ENCODE peak calls at places on chromosomes 6 and 20, in nine cellular contexts. R is heart right ventricle; X is AG04450; F is brain microvascular endothelial cell; D is cardiac fibroblast; Y is lower lobe of right lung; E is naive thymus-derived CD4-positive, alpha-beta T cell; J is left ventricle myocardium inferior; W is CD8-positive, alpha-beta T cell. H is an unnamed sample.

GRCh38 chr20:25083773-25084615 is 2.1 kb upstream of the VSX1 start:
- DNase-seq in F (no peak), D (no peak), J (no peak), W (peak; percentile 48), Y (no peak), E (no peak), X (no peak), R (no peak), H (no peak)

GRCh38 chr6:34696189-34696738 is 303 bp downstream of the ILRUN start:
- DNase-seq in R (no peak), F (no peak), W (no peak), J (peak; percentile 58), D (peak; percentile 40), E (no peak), Y (peak; percentile 77), X (no peak), H (peak; percentile 89)

GRCh38 chr6:31479933-31480535 is 17.9 kb upstream of the MICB start:
- DNase-seq in X (no peak), E (no peak), J (no peak), R (no peak), D (no peak), F (no peak), W (no peak), Y (no peak), H (no peak)

GRCh38 chr6:142048593-142048980 is 84.1 kb upstream of the GJE1 start:
- DNase-seq in D (no peak), J (no peak), X (no peak), Y (no peak), F (no peak), R (no peak), E (no peak), W (no peak), H (no peak)

GRCh38 chr20:1441133-1441532 is 25.5 kb downstream of the NSFL1C start:
- DNase-seq in J (no peak), R (no peak), X (no peak), Y (no peak), F (no peak), D (no peak), W (no peak), E (peak; percentile 21), H (no peak)

GRCh38 chr6:225121-225721 is 67.1 kb upstream of the DUSP22 start:
- DNase-seq in W (peak; percentile 71), E (peak; percentile 22), Y (peak; percentile 57), D (peak; percentile 15), R (no peak), X (no peak), J (no peak), F (no peak), H (no peak)

GRCh38 chr20:22243063-22243462 is 341.3 kb downstream of the FOXA2 start:
- DNase-seq in R (no peak), W (no peak), Y (no peak), E (no peak), F (no peak), D (no peak), J (no peak), X (no peak), H (no peak)

GRCh38 chr6:4805553-4806307 is 29.5 kb downstream of the CDYL start:
- DNase-seq in J (peak; percentile 31), X (no peak), R (peak; percentile 23), W (no peak), D (peak; percentile 48), Y (peak; percentile 63), E (no peak), F (no peak), H (no peak)

GRCh38 chr20:3865152-3865886 is 18.7 kb downstream of the MAVS start:
- DNase-seq in W (no peak), X (no peak), Y (no peak), D (no peak), R (no peak), F (no peak), E (no peak), J (no peak), H (no peak)

GRCh38 chr6:126672654-126673053 is 332.7 kb downstream of the CENPW start:
- DNase-seq in W (no peak), F (no peak), D (peak; percentile 32), E (no peak), X (no peak), R (no peak), J (no peak), Y (no peak), H (no peak)

DNA sequence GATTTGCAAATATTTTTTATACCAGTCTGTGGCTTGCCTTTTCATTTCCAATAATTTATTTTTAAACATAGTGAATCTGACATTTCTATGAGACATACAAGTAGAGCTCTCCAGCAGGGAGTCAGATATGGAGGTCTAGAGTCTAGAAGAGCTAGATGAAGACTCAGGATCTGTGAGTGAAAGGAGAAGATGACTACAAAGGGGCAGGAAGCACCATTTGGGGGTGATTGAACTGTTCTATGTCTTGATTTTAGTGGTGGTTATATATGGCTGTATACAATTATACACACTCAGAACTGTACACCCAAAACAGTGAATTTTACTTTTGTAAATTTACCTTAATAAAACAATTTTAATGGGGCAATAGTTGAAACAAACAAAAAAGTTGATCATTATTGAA is 127.9 kb upstream of the BACH2 start:
- DNase-seq in E (no peak), D (no peak), J (no peak), F (no peak), Y (no peak), W (no peak), X (no peak), R (no peak), H (no peak)
- H3K4me3 ChIP-seq in E (peak overlapping the region; percentile 32), D (no peak overlapping the region), J (no peak overlapping the region), F (no peak overlapping the region), Y (no peak overlapping the region), W (no peak overlapping the region), X (no peak overlapping the region), R (no peak overlapping the region), H (no peak overlapping the region)

DNA sequence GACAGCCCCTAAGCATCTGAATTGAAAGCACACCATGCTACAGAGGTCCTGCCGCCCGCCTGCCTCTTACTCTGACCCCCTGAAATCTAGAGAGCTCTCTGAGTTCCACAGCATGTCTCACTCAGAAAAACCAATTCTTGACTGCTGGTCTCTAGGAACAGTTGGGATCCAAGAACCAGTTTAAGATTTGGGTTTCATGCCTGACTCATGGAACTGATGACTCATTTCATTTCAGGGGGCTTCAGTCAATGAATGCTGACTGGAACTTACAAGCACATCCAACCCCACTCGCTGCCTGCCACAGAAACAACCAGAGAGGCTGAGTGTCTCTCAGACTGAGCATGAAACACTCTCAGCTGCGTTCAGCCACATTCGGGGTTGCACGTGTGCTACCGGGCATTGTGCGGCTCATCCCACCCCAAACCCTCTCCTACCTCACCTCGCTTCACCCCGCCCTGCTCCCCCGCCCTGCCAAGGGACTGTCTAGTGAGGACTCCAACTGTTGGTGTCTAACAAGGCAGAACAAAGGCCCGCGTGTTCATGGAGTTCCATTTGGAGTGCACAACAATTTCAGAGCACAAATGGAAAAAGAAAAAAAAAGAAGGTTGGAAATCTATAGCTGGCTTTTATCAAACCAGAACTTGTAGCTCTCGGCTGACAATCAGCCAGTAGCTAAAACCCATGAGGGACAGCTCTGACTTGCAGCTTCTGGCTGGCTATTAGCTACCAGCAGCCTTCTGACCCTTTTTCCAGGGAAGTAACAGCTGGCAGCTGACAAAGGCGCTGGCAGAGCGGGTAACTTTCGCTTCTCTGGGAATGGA is 20.0 kb upstream of the TRAF3IP2 start:
- DNase-seq in R (peak; percentile 56), X (no peak), E (no peak), J (no peak), W (no peak), D (peak; percentile 38), F (peak; percentile 24), Y (no peak), H (peak; percentile 81)
- H3K4me3 ChIP-seq in R (peak overlapping the region; percentile 37), X (peak overlapping the region; percentile 18), E (no peak overlapping the region), J (peak overlapping the region; percentile 48), W (no peak overlapping the region), D (no peak overlapping the region), F (peak overlapping the region; percentile 24), Y (peak overlapping the region; percentile 27), H (peak overlapping the region; percentile 38)

GRCh38 chr6:167762259-167762962 is 64.3 kb upstream of the AFDN start:
- DNase-seq in J (no peak), W (no peak), F (no peak), R (no peak), X (no peak), D (no peak), Y (no peak), E (no peak), H (no peak)
- H3K4me3 ChIP-seq in J (no peak overlapping the region), W (no peak overlapping the region), F (no peak overlapping the region), R (no peak overlapping the region), X (no peak overlapping the region), D (no peak overlapping the region), Y (no peak overlapping the region), E (no peak overlapping the region), H (no peak overlapping the region)

GRCh38 chr20:50146732-50147662 is 6.5 kb downstream of the PEDS1 start:
- DNase-seq in R (no peak), Y (peak; percentile 69), D (peak; percentile 55), F (no peak), W (peak; percentile 82), E (peak; percentile 78), X (no peak), J (no peak), H (no peak)
- H3K4me3 ChIP-seq in R (no peak overlapping the region), Y (peak overlapping the region; percentile 26), D (no peak overlapping the region), F (no peak overlapping the region), W (peak overlapping the region; percentile 34), E (peak overlapping the region; percentile 44), X (no peak overlapping the region), J (no peak overlapping the region), H (no peak overlapping the region)

DNA sequence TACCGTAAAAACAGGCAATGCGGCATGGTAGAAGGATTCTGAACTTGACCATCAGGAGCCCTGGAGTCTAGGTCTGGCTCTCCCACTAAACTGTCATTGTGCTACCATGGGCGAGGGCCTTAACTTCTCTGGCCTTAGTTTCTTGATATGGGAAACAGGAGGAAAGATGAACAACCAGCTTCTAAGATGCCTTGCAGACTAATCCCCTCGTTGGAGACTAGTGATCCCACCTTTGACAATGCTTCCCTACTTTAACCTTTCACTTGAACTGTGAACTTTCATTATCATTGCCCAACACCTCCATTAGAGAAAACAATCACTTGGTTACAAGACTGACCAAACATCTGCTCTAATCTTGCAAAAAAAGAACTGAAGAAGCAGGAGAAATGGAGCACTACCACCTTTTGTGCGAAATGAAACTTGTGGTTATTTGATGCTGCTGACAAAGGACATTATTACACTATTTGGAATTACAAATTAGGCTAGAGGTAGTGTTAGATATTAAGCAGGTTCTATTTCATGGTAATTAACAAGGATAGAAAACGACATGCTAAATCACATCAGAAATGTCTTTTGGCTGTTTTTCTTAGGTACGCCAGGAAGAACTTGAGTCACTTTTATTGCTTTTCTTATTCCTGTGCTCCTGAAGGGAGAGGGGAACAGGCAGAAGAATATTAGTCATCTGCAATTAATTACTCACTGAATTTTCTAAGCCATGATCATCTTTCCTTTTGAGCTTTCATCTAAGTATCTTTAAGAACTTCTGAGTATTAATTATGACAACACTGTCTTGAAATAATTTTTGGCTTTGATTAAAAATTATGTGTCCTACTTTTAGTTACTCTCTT is 39.1 kb upstream of the ARHGAP18 start:
- DNase-seq in Y (no peak), J (no peak), W (no peak), E (no peak), R (no peak), D (peak; percentile 83), F (no peak), X (no peak), H (no peak)
- H3K4me3 ChIP-seq in Y (no peak overlapping the region), J (peak overlapping the region; percentile 26), W (peak overlapping the region; percentile 25), E (peak overlapping the region; percentile 43), R (peak overlapping the region; percentile 4), D (no peak overlapping the region), F (no peak overlapping the region), X (no peak overlapping the region), H (no peak overlapping the region)

GRCh38 chr6:25027221-25027916 is 91.6 kb upstream of the RIPOR2 start:
- DNase-seq in E (peak; percentile 59), R (no peak), J (no peak), F (no peak), X (no peak), Y (peak; percentile 63), W (peak; percentile 84), D (no peak), H (no peak)
- H3K4me3 ChIP-seq in E (peak overlapping the region; percentile 50), R (no peak overlapping the region), J (no peak overlapping the region), F (no peak overlapping the region), X (no peak overlapping the region), Y (peak overlapping the region; percentile 27), W (peak overlapping the region; percentile 37), D (no peak overlapping the region), H (no peak overlapping the region)